ENCODE peak calls at places on chromosomes 5 and 9, in five cellular contexts. I is NCI-H748 treated with DMSO at 0.1 percent for 48 hours, H is BE2C, P is Calu3, U is KBM-7. Z is an unnamed sample.

GRCh38 chr9:78578016-78578555 is 281.2 kb downstream of the PSAT1 start:
- DNase-seq in H (no peak), P (no peak), U (no peak), I (no peak), Z (no peak)

GRCh38 chr5:172179032-172179989 is 8.7 kb downstream of the STK10 start:
- DNase-seq in H (no peak), U (peak), I (no peak), P (no peak), Z (no peak)

GRCh38 chr9:7045361-7045760 is 287.6 kb downstream of the KDM4C start:
- DNase-seq in I (no peak), P (no peak), U (no peak), H (no peak), Z (no peak)

GRCh38 chr9:130561056-130561455 is 18.3 kb upstream of the FUBP3 start:
- DNase-seq in U (peak), I (no peak), H (no peak), P (no peak), Z (no peak)

GRCh38 chr9:16119861-16120641 is 567.2 kb downstream of the CCDC171 start:
- DNase-seq in P (no peak), I (no peak), H (no peak), U (no peak), Z (no peak)

GRCh38 chr9:110538169-110538568 is 41.4 kb downstream of the SVEP1 start:
- DNase-seq in I (no peak), H (no peak), P (no peak), U (no peak), Z (no peak)

GRCh38 chr5:172769598-172770373 is 1.2 kb downstream of the DUSP1 start:
- DNase-seq in I (no peak), H (peak), U (no peak), P (no peak), Z (no peak)

GRCh38 chr5:58891072-58891970 is 308.4 kb downstream of the RAB3C start:
- DNase-seq in H (peak), I (peak), U (peak), P (peak), Z (peak)

Z was measured in gastrocnemius medialis.